ENCODE peak calls at places on chromosomes 5 and 9, in four cellular contexts. J is stomach; K is CD8-positive, alpha-beta T cell; C is DND-41. Z is an unnamed sample. For H3K4me1, the result is how much of the 10 kb centered on the place peaks cover.

GRCh38 chr5:135843571-135844337 is 9.3 kb downstream of the SLC25A48 start:
- DNase-seq in J (no peak), K (no peak), C (no peak), Z (no peak)

GRCh38 chr5:108654042-108654441 is 93.7 kb upstream of the FER start:
- DNase-seq in J (no peak), K (no peak), C (no peak), Z (no peak)

GRCh38 chr5:34655354-34655991 is 655 bp upstream of the RAI14 start:
- DNase-seq in J (peak), K (no peak), C (no peak), Z (no peak)

GRCh38 chr9:24459898-24460297 is 85.8 kb downstream of the IZUMO3 start:
- DNase-seq in J (no peak), K (no peak), C (no peak), Z (no peak)

GRCh38 chr5:83077662-83078261 is 415 bp downstream of the XRCC4 start:
- DNase-seq in J (no peak), K (no peak), C (no peak), Z (peak)

GRCh38 chr9:132545578-132545977 is 36.8 kb upstream of the BARHL1 start:
- DNase-seq in J (no peak), K (no peak), C (no peak), Z (no peak)

GRCh38 chr5:138903113-138903789 is 28.1 kb upstream of the LRRTM2 start:
- DNase-seq in J (no peak), K (no peak), C (no peak), Z (no peak)

GRCh38 chr5:88883059-88883565 is at the start of gene MEF2C:
- DNase-seq in J (peak), K (no peak), C (no peak), Z (no peak)

GRCh38 chr5:26889810-26890209 is 148.6 kb downstream of the CDH9 start:
- DNase-seq in J (no peak), K (no peak), C (no peak), Z (no peak)

GRCh38 chr5:95238560-95239325 is 46.2 kb downstream of the MCTP1 start:
- DNase-seq in J (no peak), K (no peak), C (no peak), Z (no peak)

GRCh38 chr9:136255166-136255538 is 9.5 kb upstream of the QSOX2 start:
- DNase-seq in J (no peak), K (no peak), C (no peak), Z (no peak)

GRCh38 chr5:33832904-33833575 is 58.8 kb downstream of the ADAMTS12 start:
- DNase-seq in J (no peak), K (no peak), C (no peak), Z (no peak)

GRCh38 chr9:118088075-118088474 is 383.9 kb downstream of the TLR4 start:
- DNase-seq in J (no peak), K (no peak), C (no peak), Z (no peak)
- H3K4me1 ChIP-seq in J (under half), K (under half), C (under half), Z (under half)

DNA sequence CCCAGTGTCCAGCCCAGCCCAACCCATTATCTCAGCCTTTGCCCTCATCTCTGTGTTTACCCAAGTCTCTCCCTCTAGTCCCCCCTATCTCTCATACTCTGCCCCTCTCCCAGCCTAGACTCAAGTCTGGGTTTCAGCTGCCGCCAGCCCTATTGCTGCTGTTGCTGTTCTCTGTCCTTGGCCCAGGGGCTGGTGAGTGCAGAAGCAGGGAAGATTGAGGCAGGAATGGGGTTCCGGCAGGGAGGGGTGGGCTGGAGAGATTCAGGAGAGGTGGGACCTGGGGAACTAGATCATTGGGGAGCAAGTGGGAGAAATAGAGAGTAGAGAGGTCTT is 702 bp downstream of the TMEM8B start:
- DNase-seq in J (no peak), K (no peak), C (no peak), Z (no peak)
- H3K27ac ChIP-seq in J (peak), K (peak), C (peak), Z (peak)

DNA sequence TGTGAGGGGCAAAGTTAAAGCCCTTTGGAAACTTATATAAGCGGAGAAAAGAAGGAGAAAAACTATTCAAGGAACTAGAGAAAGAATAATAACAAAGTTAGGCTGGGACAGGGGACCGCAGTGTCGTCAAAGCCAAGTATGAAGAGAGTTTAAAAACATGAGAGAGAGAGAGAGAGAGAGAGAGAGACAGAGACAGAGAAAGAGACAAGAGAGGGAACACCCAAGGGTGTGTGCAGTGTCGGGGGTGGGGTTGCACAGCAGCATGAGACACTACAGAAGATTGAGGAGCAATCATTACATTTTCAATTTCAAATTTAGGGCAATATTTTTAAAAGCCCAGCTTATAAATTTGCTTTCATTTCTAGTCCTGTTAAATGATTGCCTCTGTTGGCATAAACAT is 74.3 kb downstream of the NNT start:
- DNase-seq in J (no peak), K (no peak), C (no peak), Z (no peak)
- H3K4me1 ChIP-seq in J (under half), K (under half), C (under half), Z (under half)

GRCh38 chr9:34948438-34948837 is 9.6 kb upstream of the PHF24 start:
- DNase-seq in J (no peak), K (no peak), C (no peak), Z (no peak)
- H3K27ac ChIP-seq in J (no peak), K (no peak), C (no peak), Z (no peak)

DNA sequence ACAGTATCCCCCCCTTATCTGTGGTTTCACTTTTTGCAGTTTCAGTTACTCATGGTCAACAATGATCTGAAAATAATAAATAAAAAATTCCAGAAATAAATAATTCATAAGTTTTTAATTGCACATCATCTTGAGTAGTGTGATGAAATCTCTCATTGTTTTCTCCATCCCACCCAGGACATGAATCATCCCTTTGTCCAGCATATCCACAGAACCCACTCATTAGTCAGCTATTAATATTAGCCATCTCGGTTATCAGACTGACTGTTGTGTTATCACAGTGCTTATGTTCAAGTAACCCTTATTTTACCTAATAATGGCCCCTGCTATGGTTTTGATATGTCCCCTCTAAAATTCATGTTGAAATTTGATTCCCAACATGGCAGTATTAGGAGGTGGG is 40.7 kb downstream of the FAM114A2 start:
- DNase-seq in J (no peak), K (no peak), C (no peak), Z (no peak)
- H3K4me1 ChIP-seq in J (under half), K (under half), C (under half), Z (under half)

DNA sequence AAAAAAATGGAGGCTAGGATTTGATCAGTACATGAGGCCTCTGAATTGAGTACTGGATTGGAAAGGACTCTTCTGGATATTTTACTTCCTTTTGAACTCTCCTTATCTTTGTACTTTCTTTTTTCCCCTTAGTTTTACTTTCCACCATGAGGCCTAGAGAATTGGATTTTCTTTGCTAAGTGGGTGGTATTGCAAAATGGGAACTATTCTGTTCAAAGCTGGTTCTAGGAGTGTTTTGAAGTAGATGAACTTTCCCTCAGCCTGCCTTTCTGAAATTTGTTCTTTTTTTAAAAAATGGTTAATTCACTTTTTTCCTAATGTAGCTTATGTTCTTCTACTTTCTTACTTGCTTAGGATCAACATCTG is 108.3 kb downstream of the ANKRD55 start:
- DNase-seq in J (no peak), K (no peak), C (no peak), Z (no peak)
- H3K27ac ChIP-seq in J (peak), K (no peak), C (no peak), Z (no peak)

Z was measured in effector memory CD4-positive, alpha-beta T cell.